ENCODE peak calls at places on chromosomes 2 and 18, in ten cellular contexts. X, C, V, R, G, O, D, A, Y and B are unnamed samples.

GRCh38 chr2:230412846-230413245 is 3.2 kb upstream of the SP100 start:
- DNase-seq in X (no peak), C (no peak), V (no peak), R (no peak), G (no peak), O (no peak), D (peak), A (no peak), Y (no peak), B (no peak)

GRCh38 chr2:240131941-240132650 is 4.0 kb downstream of the COPS9 start:
- DNase-seq in X (no peak), C (no peak), V (no peak), R (no peak), G (no peak), O (no peak), D (peak), A (no peak), Y (no peak), B (no peak)

GRCh38 chr2:120675460-120676130 is 60.1 kb upstream of the GLI2 start:
- DNase-seq in X (peak), C (peak), V (peak), R (peak), G (peak), O (peak), D (peak), A (peak), Y (no peak), B (peak)

GRCh38 chr2:238771193-238771592 is 76.7 kb upstream of the TWIST2 start:
- DNase-seq in X (no peak), C (peak), V (peak), R (no peak), G (no peak), O (peak), D (no peak), A (peak), Y (no peak), B (no peak)

GRCh38 chr2:55010915-55011314 is 39.3 kb downstream of the RTN4 start:
- DNase-seq in X (no peak), C (peak), V (peak), R (peak), G (no peak), O (no peak), D (no peak), A (peak), Y (no peak), B (no peak)

GRCh38 chr2:239106314-239106908 is 258.5 kb downstream of the TWIST2 start:
- DNase-seq in X (peak), C (peak), V (peak), R (no peak), G (peak), O (peak), D (peak), A (peak), Y (no peak), B (no peak)

GRCh38 chr18:79413901-79414300 is 18.2 kb downstream of the NFATC1 start:
- DNase-seq in X (no peak), C (no peak), V (no peak), R (no peak), G (no peak), O (no peak), D (no peak), A (no peak), Y (no peak), B (no peak)

GRCh38 chr18:22409445-22409844 is 8.3 kb downstream of the CTAGE1 start:
- DNase-seq in X (no peak), C (no peak), V (no peak), R (peak), G (no peak), O (no peak), D (no peak), A (no peak), Y (no peak), B (no peak)

GRCh38 chr18:58119819-58120218 is 75.8 kb downstream of the NEDD4L start:
- DNase-seq in X (no peak), C (no peak), V (no peak), R (no peak), G (no peak), O (no peak), D (no peak), A (no peak), Y (no peak), B (no peak)

GRCh38 chr18:42107287-42108045 is 152.4 kb downstream of the PIK3C3 start:
- DNase-seq in X (no peak), C (no peak), V (no peak), R (no peak), G (no peak), O (no peak), D (no peak), A (no peak), Y (no peak), B (no peak)

GRCh38 chr2:186518945-186519344 is 32.9 kb downstream of the ZC3H15 start:
- DNase-seq in X (no peak), C (peak), V (peak), R (no peak), G (no peak), O (peak), D (no peak), A (peak), Y (no peak), B (no peak)

GRCh38 chr18:79779021-79779699 is 18.6 kb upstream of the KCNG2 start:
- DNase-seq in X (no peak), C (no peak), V (no peak), R (no peak), G (no peak), O (no peak), D (no peak), A (no peak), Y (no peak), B (no peak)

GRCh38 chr18:8121942-8122480 is 487.2 kb upstream of the RAB12 start:
- DNase-seq in X (no peak), C (peak), V (peak), R (no peak), G (no peak), O (peak), D (no peak), A (peak), Y (no peak), B (no peak)

GRCh38 chr2:64023485-64024258 is 4.4 kb upstream of the VPS54 start:
- DNase-seq in X (no peak), C (no peak), V (no peak), R (no peak), G (no peak), O (no peak), D (no peak), A (no peak), Y (no peak), B (no peak)

GRCh38 chr2:74552914-74553811 is 579 bp downstream of the LOXL3 start:
- DNase-seq in X (peak), C (no peak), V (peak), R (peak), G (peak), O (peak), D (peak), A (peak), Y (no peak), B (no peak)

GRCh38 chr18:58937204-58937603 is 72.5 kb downstream of the ZNF532 start:
- DNase-seq in X (no peak), C (peak), V (peak), R (peak), G (no peak), O (peak), D (no peak), A (peak), Y (no peak), B (no peak)

GRCh38 chr18:10094154-10094553 is 180.3 kb downstream of the VAPA start:
- DNase-seq in X (no peak), C (peak), V (no peak), R (no peak), G (no peak), O (no peak), D (no peak), A (peak), Y (no peak), B (no peak)

GRCh38 chr2:95353613-95354468 is 48.7 kb upstream of the FAHD2A start:
- DNase-seq in X (no peak), C (no peak), V (no peak), R (peak), G (no peak), O (no peak), D (no peak), A (no peak), Y (no peak), B (no peak)

GRCh38 chr2:68336192-68336591 is 16.4 kb upstream of the CNRIP1 start:
- DNase-seq in X (no peak), C (peak), V (peak), R (no peak), G (no peak), O (peak), D (no peak), A (peak), Y (no peak), B (no peak)

GRCh38 chr2:231037202-231037730 is at the start of gene C2orf72:
- DNase-seq in X (peak), C (no peak), V (peak), R (no peak), G (peak), O (no peak), D (no peak), A (no peak), Y (no peak), B (no peak)

GRCh38 chr2:168424112-168424951 is 31.7 kb upstream of the CERS6 start:
- DNase-seq in X (no peak), C (peak), V (peak), R (no peak), G (no peak), O (peak), D (no peak), A (no peak), Y (no peak), B (no peak)

GRCh38 chr2:187586091-187586632 is 31.9 kb upstream of the TFPI start:
- DNase-seq in X (no peak), C (peak), V (peak), R (peak), G (peak), O (peak), D (no peak), A (peak), Y (no peak), B (no peak)

GRCh38 chr2:223697921-223698645 is 95.9 kb upstream of the SCG2 start:
- DNase-seq in X (no peak), C (peak), V (no peak), R (no peak), G (no peak), O (no peak), D (no peak), A (no peak), Y (no peak), B (no peak)

GRCh38 chr18:2917255-2918047 is 70.6 kb downstream of the EMILIN2 start:
- DNase-seq in X (no peak), C (no peak), V (no peak), R (no peak), G (no peak), O (no peak), D (no peak), A (no peak), Y (no peak), B (no peak)

GRCh38 chr2:234954551-234954992 is 2.8 kb downstream of the SH3BP4 start:
- DNase-seq in X (no peak), C (peak), V (peak), R (no peak), G (no peak), O (peak), D (no peak), A (peak), Y (no peak), B (no peak)